ENCODE peak calls at places on chromosomes 16 and 17, in ten cellular contexts. D is SK-N-SH treated with all-trans-retinoic acid at 6 μM for 48 hours; K is natural killer cell treated with Interleukin-12 subunit alpha and Interleukin-12 subunit beta and Interleukin-15 and Interleukin-18, amount 100 ng/mL, for 72 hours; V is Right ventricle myocardium superior; Q is T-cell; X is CD4-positive, alpha-beta T cell; U is sciatic nerve; R is T-helper 17 cell; A is left lung; W is RWPE2. I is an unnamed sample.

GRCh38 chr17:41020346-41020745 is 6.7 kb downstream of the KRTAP1-5 start:
- ATAC-seq in K (no peak), X (no peak), Q (no peak), A (no peak), U (no peak), V (no peak), W (no peak), R (no peak), D (no peak), I (no peak)

GRCh38 chr17:79220201-79220714 is 145.6 kb downstream of the ENGASE start:
- ATAC-seq in U (no peak), X (no peak), W (no peak), V (no peak), R (no peak), D (no peak), Q (no peak), K (no peak), A (no peak), I (no peak)

GRCh38 chr17:19296786-19297778 is 59.9 kb downstream of the EPN2 start:
- ATAC-seq in R (no peak), X (no peak), D (no peak), U (no peak), A (no peak), Q (no peak), K (no peak), W (no peak), V (no peak), I (no peak)

GRCh38 chr16:7772722-7773121 is 440.1 kb downstream of the RBFOX1 start:
- ATAC-seq in R (no peak), U (no peak), A (no peak), Q (no peak), D (no peak), X (no peak), V (no peak), W (no peak), K (no peak), I (peak; percentile 60)

GRCh38 chr17:16878084-16878483 is 93.8 kb downstream of the TNFRSF13B start:
- ATAC-seq in R (no peak), V (no peak), U (no peak), K (no peak), A (no peak), X (no peak), W (no peak), Q (no peak), D (no peak), I (no peak)

GRCh38 chr17:56514899-56515298 is 78.6 kb upstream of the NOG start:
- ATAC-seq in Q (no peak), K (no peak), R (no peak), U (no peak), V (no peak), A (peak; percentile 85), W (no peak), X (no peak), D (no peak), I (no peak)

GRCh38 chr17:36535669-36536081 is 888 bp downstream of the PIGW start:
- ATAC-seq in X (no peak), K (no peak), V (no peak), D (peak; percentile 46), Q (no peak), A (peak; percentile 23), R (no peak), W (no peak), U (no peak), I (no peak)

GRCh38 chr17:43927101-43927935 is 15.0 kb downstream of the PPY start:
- ATAC-seq in D (no peak), V (peak; percentile 72), U (no peak), W (no peak), Q (peak; percentile 10), R (peak; percentile 42), X (peak; percentile 66), K (no peak), A (peak; percentile 70), I (peak; percentile 47)

GRCh38 chr17:10635290-10635689 is 21.8 kb downstream of the MYH3 start:
- ATAC-seq in K (no peak), W (no peak), V (no peak), X (no peak), D (no peak), R (no peak), A (no peak), Q (no peak), U (no peak), I (no peak)

GRCh38 chr16:24993722-24994686 is 21.2 kb downstream of the ARHGAP17 start:
- ATAC-seq in Q (no peak), R (no peak), X (no peak), D (peak; percentile 95), A (peak; percentile 85), U (no peak), K (no peak), W (peak; percentile 98), V (peak; percentile 30), I (peak; percentile 83)

GRCh38 chr17:63082273-63082861 is 116.3 kb downstream of the TANC2 start:
- ATAC-seq in R (no peak), Q (no peak), D (peak; percentile 62), V (no peak), X (no peak), A (peak; percentile 32), K (no peak), U (no peak), W (peak; percentile 16), I (no peak)

GRCh38 chr16:28549301-28549899 is 4.3 kb upstream of the SGF29 start:
- ATAC-seq in D (peak; percentile 43), W (no peak), X (no peak), K (no peak), U (no peak), Q (no peak), R (no peak), A (peak; percentile 21), V (no peak), I (no peak)

GRCh38 chr16:83224642-83225041 is 583.1 kb upstream of the HSBP1 start:
- ATAC-seq in Q (no peak), R (no peak), A (no peak), V (peak; percentile 59), W (no peak), X (no peak), D (no peak), K (no peak), U (no peak), I (no peak)

GRCh38 chr17:39177256-39177655 is 11.3 kb upstream of the ARL5C start:
- ATAC-seq in Q (no peak), X (no peak), D (peak; percentile 8), V (no peak), W (no peak), A (peak; percentile 18), U (no peak), R (no peak), K (peak; percentile 19), I (no peak)

GRCh38 chr17:73480740-73481139 is 163.5 kb downstream of the SDK2 start:
- ATAC-seq in V (peak; percentile 87), U (no peak), D (no peak), W (no peak), K (no peak), X (no peak), R (no peak), Q (no peak), A (no peak), I (no peak)

GRCh38 chr16:54479546-54479945 is 193.0 kb upstream of the IRX3 start:
- ATAC-seq in W (no peak), U (no peak), X (no peak), A (no peak), Q (no peak), R (no peak), D (no peak), K (no peak), V (no peak), I (no peak)